ENCODE peak calls at places on chromosomes 4 and X, in four cellular contexts. One of them, this sample, is unnamed.

GRCh38 chrX:152733261-152733975 is at the start of the genes CSAG1 and MAGEA12:
- DNase-seq in testis: peak; percentile 57
- DNase-seq in coronary artery: peak; percentile 69
- DNase-seq in tibial nerve: no peak
- DNase-seq in this sample: no peak

GRCh38 chr4:72846280-72847111 is 223.0 kb downstream of the COX18 start:
- DNase-seq in testis: no peak
- DNase-seq in coronary artery: no peak
- DNase-seq in tibial nerve: no peak
- DNase-seq in this sample: no peak

GRCh38 chr4:147732516-147733193 is 767 bp downstream of the ARHGAP10 start:
- DNase-seq in testis: peak; percentile 49
- DNase-seq in coronary artery: peak; percentile 75
- DNase-seq in tibial nerve: peak; percentile 23
- DNase-seq in this sample: peak; percentile 44

GRCh38 chrX:49627030-49627777 is 28.4 kb downstream of the GAGE1 start:
- DNase-seq in testis: peak; percentile 29
- DNase-seq in coronary artery: no peak
- DNase-seq in tibial nerve: no peak
- DNase-seq in this sample: peak; percentile 12

GRCh38 chr4:2546286-2546823 is 9.9 kb downstream of the FAM193A start:
- DNase-seq in testis: no peak
- DNase-seq in coronary artery: no peak
- DNase-seq in tibial nerve: no peak
- DNase-seq in this sample: no peak

GRCh38 chrX:136754641-136755040 is 26.1 kb downstream of the ARHGEF6 start:
- DNase-seq in testis: peak; percentile 29
- DNase-seq in coronary artery: no peak
- DNase-seq in tibial nerve: no peak
- DNase-seq in this sample: peak; percentile 52

GRCh38 chrX:100995469-100995868 is 26.0 kb downstream of the ARL13A start:
- DNase-seq in testis: no peak
- DNase-seq in coronary artery: no peak
- DNase-seq in tibial nerve: no peak
- DNase-seq in this sample: no peak

GRCh38 chr4:57492479-57492878 is 382.3 kb upstream of the IGFBP7 start:
- DNase-seq in testis: no peak
- DNase-seq in coronary artery: no peak
- DNase-seq in tibial nerve: no peak
- DNase-seq in this sample: no peak

GRCh38 chr4:110878413-110878812 is 255.5 kb upstream of the PITX2 start:
- DNase-seq in testis: no peak
- DNase-seq in coronary artery: no peak
- DNase-seq in tibial nerve: no peak
- DNase-seq in this sample: no peak

GRCh38 chrX:129808829-129809745 is 29.3 kb downstream of the SASH3 start:
- DNase-seq in testis: no peak
- DNase-seq in coronary artery: no peak
- DNase-seq in tibial nerve: no peak
- DNase-seq in this sample: no peak

GRCh38 chr4:3416270-3416669 is 25.5 kb upstream of the HGFAC start:
- DNase-seq in testis: no peak
- DNase-seq in coronary artery: no peak
- DNase-seq in tibial nerve: no peak
- DNase-seq in this sample: no peak

GRCh38 chr4:21768349-21769310 is 179.9 kb downstream of the KCNIP4 start:
- DNase-seq in testis: no peak
- DNase-seq in coronary artery: no peak
- DNase-seq in tibial nerve: no peak
- DNase-seq in this sample: no peak

GRCh38 chrX:91414710-91415109 is 19.9 kb upstream of the PABPC5 start:
- DNase-seq in testis: peak; percentile 33
- DNase-seq in coronary artery: no peak
- DNase-seq in tibial nerve: no peak
- DNase-seq in this sample: no peak

DNA sequence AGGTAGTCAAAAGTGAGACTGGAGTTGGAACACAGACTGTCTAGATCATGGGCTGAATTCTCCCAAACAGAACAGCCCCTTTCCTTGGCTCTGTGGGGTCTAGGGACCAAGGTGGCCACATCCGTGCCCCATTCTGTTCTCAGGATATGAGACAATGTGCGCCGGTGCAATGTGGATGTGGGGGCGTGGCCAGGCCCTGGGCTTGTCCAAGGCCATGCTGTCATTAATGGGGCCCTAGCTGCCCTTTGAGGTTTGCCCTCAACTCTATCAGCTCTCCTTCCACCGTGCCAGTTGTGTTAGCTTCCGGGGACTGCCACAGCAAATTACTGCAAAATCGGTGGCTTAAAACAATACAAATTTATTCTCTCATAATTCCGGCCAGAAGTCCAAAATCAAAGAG is 312.6 kb downstream of the EVC2 start:
- DNase-seq in testis: no peak
- DNase-seq in coronary artery: no peak
- DNase-seq in tibial nerve: no peak
- DNase-seq in this sample: no peak
- TF ChIP-seq CTCF in testis: no peak
- TF ChIP-seq CTCF in coronary artery: no peak
- TF ChIP-seq CTCF in tibial nerve: no peak
- TF ChIP-seq CTCF in this sample: no peak

GRCh38 chr4:54317690-54318089 is 88.6 kb downstream of the PDGFRA start:
- DNase-seq in testis: no peak
- DNase-seq in coronary artery: no peak
- DNase-seq in tibial nerve: no peak
- DNase-seq in this sample: no peak
- H3K27ac ChIP-seq in testis: no peak overlapping the region
- H3K27ac ChIP-seq in coronary artery: no peak overlapping the region
- H3K27ac ChIP-seq in tibial nerve: no peak overlapping the region
- H3K27ac ChIP-seq in this sample: no peak overlapping the region

GRCh38 chrX:23694606-23695005 is 27.3 kb downstream of the PRDX4 start:
- DNase-seq in testis: peak; percentile 82
- DNase-seq in coronary artery: no peak
- DNase-seq in tibial nerve: peak; percentile 53
- DNase-seq in this sample: peak; percentile 24
- TF ChIP-seq CTCF in testis: peak; percentile 42
- TF ChIP-seq CTCF in coronary artery: no peak
- TF ChIP-seq CTCF in tibial nerve: peak; percentile 42
- TF ChIP-seq CTCF in this sample: peak; percentile 61

GRCh38 chrX:18937173-18937572 is 46.7 kb downstream of the PHKA2 start:
- DNase-seq in testis: no peak
- DNase-seq in coronary artery: no peak
- DNase-seq in tibial nerve: no peak
- DNase-seq in this sample: no peak

GRCh38 chrX:18934708-18935107 is 49.2 kb downstream of the PHKA2 start:
- DNase-seq in testis: no peak
- DNase-seq in coronary artery: no peak
- DNase-seq in tibial nerve: no peak
- DNase-seq in this sample: no peak

GRCh38 chrX:18941896-18942295 is 42.0 kb downstream of the PHKA2 start:
- DNase-seq in testis: no peak
- DNase-seq in coronary artery: no peak
- DNase-seq in tibial nerve: no peak
- DNase-seq in this sample: no peak

GRCh38 chrX:18935893-18936292 is 48.0 kb downstream of the PHKA2 start:
- DNase-seq in testis: no peak
- DNase-seq in coronary artery: no peak
- DNase-seq in tibial nerve: no peak
- DNase-seq in this sample: no peak

DNA sequence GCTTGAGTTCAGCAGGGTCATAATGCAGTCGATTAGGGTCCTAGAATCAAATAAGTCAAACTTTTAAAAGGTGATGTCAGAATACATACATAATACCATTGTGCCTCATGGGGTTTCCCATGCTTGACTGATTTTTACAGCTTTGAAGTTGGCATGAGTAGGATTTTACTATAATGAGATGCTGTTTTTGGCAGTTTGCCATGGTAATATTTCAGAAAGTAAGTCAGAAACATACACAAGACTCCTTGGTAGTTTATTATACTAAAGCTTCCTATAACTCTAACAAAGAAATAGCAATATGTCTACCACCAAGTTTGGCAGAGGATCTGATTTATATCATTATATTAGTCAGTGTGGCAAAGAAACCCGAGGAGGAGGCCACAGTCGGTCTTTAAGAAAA is 45.2 kb downstream of the PHKA2 start:
- DNase-seq in testis: no peak
- DNase-seq in coronary artery: no peak
- DNase-seq in tibial nerve: no peak
- DNase-seq in this sample: no peak
- H3K27ac ChIP-seq in testis: no peak overlapping the region
- H3K27ac ChIP-seq in coronary artery: no peak overlapping the region
- H3K27ac ChIP-seq in tibial nerve: no peak overlapping the region
- H3K27ac ChIP-seq in this sample: no peak overlapping the region

GRCh38 chrX:72604705-72605104 is 32.1 kb upstream of the HDAC8 start:
- DNase-seq in testis: no peak
- DNase-seq in coronary artery: no peak
- DNase-seq in tibial nerve: no peak
- DNase-seq in this sample: no peak

GRCh38 chrX:72604112-72604511 is 31.5 kb upstream of the HDAC8 start:
- DNase-seq in testis: no peak
- DNase-seq in coronary artery: no peak
- DNase-seq in tibial nerve: no peak
- DNase-seq in this sample: no peak

DNA sequence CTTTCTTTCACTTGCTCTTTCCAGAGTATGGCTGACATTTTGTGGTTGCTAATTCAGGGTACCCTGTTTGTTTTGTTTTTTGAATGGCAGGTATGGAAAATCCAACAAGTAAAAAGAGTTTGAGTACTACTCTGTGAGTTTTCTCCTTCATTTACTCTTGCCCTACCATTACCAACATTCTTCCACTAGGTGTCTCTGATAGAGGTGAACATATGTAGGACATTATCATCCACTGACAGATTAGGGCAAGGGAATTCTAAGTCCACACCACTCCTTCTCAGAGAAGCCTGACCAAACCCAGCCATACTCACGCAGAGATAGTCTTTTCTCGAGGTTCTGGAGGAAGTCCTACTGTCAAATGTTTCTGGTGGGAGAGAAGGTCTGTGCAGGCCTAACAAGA is 36.7 kb upstream of the HDAC8 start:
- DNase-seq in testis: no peak
- DNase-seq in coronary artery: no peak
- DNase-seq in tibial nerve: no peak
- DNase-seq in this sample: no peak
- TF ChIP-seq CTCF in testis: no peak
- TF ChIP-seq CTCF in coronary artery: no peak
- TF ChIP-seq CTCF in tibial nerve: no peak
- TF ChIP-seq CTCF in this sample: peak; percentile 39

DNA sequence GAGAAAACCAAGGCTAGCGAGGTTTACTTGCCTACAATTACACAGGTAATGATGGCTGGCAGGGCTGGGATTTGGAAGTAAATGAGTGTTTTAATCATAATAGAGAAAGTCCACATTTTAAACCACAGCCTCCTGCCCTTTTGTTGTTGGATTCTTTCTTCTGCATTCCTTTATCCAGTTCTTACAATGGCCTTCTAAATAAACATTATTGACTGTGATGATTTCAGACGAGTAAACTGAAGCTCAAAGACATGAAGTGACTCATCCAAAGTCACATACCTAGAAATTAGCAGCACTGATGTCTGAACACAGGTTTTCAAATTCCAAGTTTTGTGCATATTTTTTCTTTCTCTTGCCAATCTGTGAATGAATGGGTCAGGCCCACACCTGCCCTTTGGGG is 51.2 kb upstream of the C1QTNF7 start:
- DNase-seq in testis: no peak
- DNase-seq in coronary artery: no peak
- DNase-seq in tibial nerve: no peak
- DNase-seq in this sample: no peak
- H3K27ac ChIP-seq in testis: no peak overlapping the region
- H3K27ac ChIP-seq in coronary artery: peak overlapping the region; percentile 82
- H3K27ac ChIP-seq in tibial nerve: no peak overlapping the region
- H3K27ac ChIP-seq in this sample: peak overlapping the region; percentile 76

GRCh38 chr4:153488006-153488718 is 22.0 kb downstream of the TMEM131L start:
- DNase-seq in testis: no peak
- DNase-seq in coronary artery: no peak
- DNase-seq in tibial nerve: no peak
- DNase-seq in this sample: no peak
- TF ChIP-seq CTCF in testis: no peak
- TF ChIP-seq CTCF in coronary artery: no peak
- TF ChIP-seq CTCF in tibial nerve: no peak
- TF ChIP-seq CTCF in this sample: no peak

DNA sequence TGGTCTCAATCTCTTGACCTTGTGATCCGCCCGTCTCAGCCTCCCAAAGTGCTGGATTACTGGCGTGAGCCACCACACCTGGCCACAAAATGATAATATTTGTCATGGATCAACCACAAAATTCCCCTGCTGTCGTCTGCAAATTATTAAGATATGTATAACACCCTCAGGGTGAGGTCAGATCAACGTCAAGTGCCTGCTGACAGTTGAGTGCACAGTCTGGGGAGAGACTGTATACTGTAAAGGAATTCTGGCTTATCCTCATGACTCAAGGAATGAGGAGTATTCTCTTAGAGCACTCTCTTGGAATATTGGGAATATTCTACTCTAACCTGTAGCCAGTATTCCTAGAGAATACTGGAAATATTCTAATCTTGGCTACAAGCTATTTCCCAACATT is 11.2 kb downstream of the EPGN start:
- DNase-seq in testis: no peak
- DNase-seq in coronary artery: no peak
- DNase-seq in tibial nerve: no peak
- DNase-seq in this sample: no peak
- H3K27ac ChIP-seq in testis: no peak overlapping the region
- H3K27ac ChIP-seq in coronary artery: no peak overlapping the region
- H3K27ac ChIP-seq in tibial nerve: no peak overlapping the region
- H3K27ac ChIP-seq in this sample: no peak overlapping the region

This sample was measured in left ventricle myocardium inferior.